ENCODE peak calls at places on chromosomes 1 and 21, in four cellular contexts. One of them, this sample, is unnamed.
A peak's percentile ranks its signal among the peaks of the same experiment; 100 is the strongest.

GRCh38 chr1:61174060-61174788 is 91.9 kb downstream of the NFIA start:
- DNase-seq in prostate gland: no peak
- DNase-seq in uterus: no peak
- DNase-seq in tibial nerve: no peak
- DNase-seq in this sample: no peak

GRCh38 chr1:70778934-70779333 is 268.7 kb downstream of the PTGER3 start:
- DNase-seq in prostate gland: no peak
- DNase-seq in uterus: no peak
- DNase-seq in tibial nerve: no peak
- DNase-seq in this sample: no peak

GRCh38 chr1:247376659-247377058 is 39.3 kb upstream of the NLRP3 start:
- DNase-seq in prostate gland: no peak
- DNase-seq in uterus: no peak
- DNase-seq in tibial nerve: no peak
- DNase-seq in this sample: no peak

GRCh38 chr1:66282343-66282852 is 251.6 kb upstream of the SGIP1 start:
- DNase-seq in prostate gland: no peak
- DNase-seq in uterus: peak; percentile 25
- DNase-seq in tibial nerve: no peak
- DNase-seq in this sample: peak; percentile 27

GRCh38 chr1:94329986-94330385 is 88.2 kb upstream of the ABCD3 start:
- DNase-seq in prostate gland: no peak
- DNase-seq in uterus: no peak
- DNase-seq in tibial nerve: no peak
- DNase-seq in this sample: no peak

GRCh38 chr1:100847481-100847880 is 47.2 kb downstream of the EXTL2 start:
- DNase-seq in prostate gland: no peak
- DNase-seq in uterus: no peak
- DNase-seq in tibial nerve: no peak
- DNase-seq in this sample: no peak

GRCh38 chr1:229169399-229169798 is 101.5 kb upstream of the RAB4A start:
- DNase-seq in prostate gland: no peak
- DNase-seq in uterus: no peak
- DNase-seq in tibial nerve: no peak
- DNase-seq in this sample: no peak

GRCh38 chr1:99811075-99811474 is 39.1 kb upstream of the AGL start:
- DNase-seq in prostate gland: no peak
- DNase-seq in uterus: no peak
- DNase-seq in tibial nerve: no peak
- DNase-seq in this sample: no peak

GRCh38 chr21:15301014-15301413 is 236.2 kb upstream of the NRIP1 start:
- DNase-seq in prostate gland: no peak
- DNase-seq in uterus: no peak
- DNase-seq in tibial nerve: no peak
- DNase-seq in this sample: no peak

GRCh38 chr1:223456747-223457146 is 63.5 kb downstream of the CCDC185 start:
- DNase-seq in prostate gland: no peak
- DNase-seq in uterus: no peak
- DNase-seq in tibial nerve: no peak
- DNase-seq in this sample: no peak

GRCh38 chr1:171486048-171486519 is 754 bp downstream of the PRRC2C start:
- DNase-seq in prostate gland: peak; percentile 43
- DNase-seq in uterus: no peak
- DNase-seq in tibial nerve: no peak
- DNase-seq in this sample: peak; percentile 57

GRCh38 chr1:234962340-234962989 is 166.2 kb downstream of the TOMM20 start:
- DNase-seq in prostate gland: no peak
- DNase-seq in uterus: peak; percentile 79
- DNase-seq in tibial nerve: no peak
- DNase-seq in this sample: no peak

GRCh38 chr1:147897030-147897756 is 5.4 kb upstream of the GJA8 start:
- DNase-seq in prostate gland: no peak
- DNase-seq in uterus: no peak
- DNase-seq in tibial nerve: no peak
- DNase-seq in this sample: no peak

GRCh38 chr1:220787069-220787614 is 429 bp downstream of the MTARC1 start:
- DNase-seq in prostate gland: peak; percentile 69
- DNase-seq in uterus: no peak
- DNase-seq in tibial nerve: no peak
- DNase-seq in this sample: no peak

GRCh38 chr1:3711780-3712451 is 40.3 kb upstream of the CCDC27 start:
- DNase-seq in prostate gland: peak; percentile 57
- DNase-seq in uterus: no peak
- DNase-seq in tibial nerve: no peak
- DNase-seq in this sample: no peak

GRCh38 chr1:3712573-3713535 is 39.4 kb upstream of the CCDC27 start:
- DNase-seq in prostate gland: no peak
- DNase-seq in uterus: no peak
- DNase-seq in tibial nerve: no peak
- DNase-seq in this sample: no peak

GRCh38 chr1:3714284-3714741 is 37.9 kb upstream of the CCDC27 start:
- DNase-seq in prostate gland: no peak
- DNase-seq in uterus: no peak
- DNase-seq in tibial nerve: no peak
- DNase-seq in this sample: no peak

GRCh38 chr1:3714814-3715213 is 37.4 kb upstream of the CCDC27 start:
- DNase-seq in prostate gland: no peak
- DNase-seq in uterus: no peak
- DNase-seq in tibial nerve: no peak
- DNase-seq in this sample: no peak

DNA sequence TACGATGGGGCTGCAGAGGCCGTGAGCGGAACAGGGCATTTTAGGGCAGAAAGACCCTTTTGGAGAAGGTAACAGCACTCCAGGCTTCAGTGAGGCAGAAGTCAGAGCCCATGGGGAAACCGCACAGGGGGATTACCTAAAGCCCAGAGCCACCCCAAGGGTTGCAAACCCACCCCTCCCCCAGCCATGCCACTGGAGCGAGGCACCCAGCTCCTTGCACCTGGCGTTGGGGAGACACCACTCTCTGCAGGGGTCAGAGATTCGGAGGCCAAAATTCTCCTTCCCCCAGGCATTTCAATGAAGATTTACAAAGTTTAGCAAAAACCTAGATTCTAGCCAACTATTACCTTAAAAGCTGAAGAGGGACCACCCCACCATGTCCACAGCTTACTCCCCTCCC is 38.4 kb upstream of the CCDC27 start:
- DNase-seq in prostate gland: no peak
- DNase-seq in uterus: no peak
- DNase-seq in tibial nerve: no peak
- DNase-seq in this sample: no peak
- H3K27me3 ChIP-seq in prostate gland: peaks cover 7% of the 10 kb centered on the region
- H3K27me3 ChIP-seq in uterus: peaks cover 23% of the 10 kb centered on the region
- H3K27me3 ChIP-seq in tibial nerve: peaks cover 55% of the 10 kb centered on the region
- H3K27me3 ChIP-seq in this sample: peaks cover 11% of the 10 kb centered on the region

GRCh38 chr1:162892916-162893714 is 32.1 kb upstream of the CCDC190 start:
- DNase-seq in prostate gland: no peak
- DNase-seq in uterus: no peak
- DNase-seq in tibial nerve: no peak
- DNase-seq in this sample: no peak

GRCh38 chr1:162885265-162885664 is 24.3 kb upstream of the CCDC190 start:
- DNase-seq in prostate gland: no peak
- DNase-seq in uterus: no peak
- DNase-seq in tibial nerve: no peak
- DNase-seq in this sample: no peak

GRCh38 chr1:162889989-162890388 is 29.0 kb upstream of the CCDC190 start:
- DNase-seq in prostate gland: no peak
- DNase-seq in uterus: no peak
- DNase-seq in tibial nerve: no peak
- DNase-seq in this sample: no peak
- H3K27me3 ChIP-seq in prostate gland: no peaks in the 10 kb centered on the region
- H3K27me3 ChIP-seq in uterus: no peaks in the 10 kb centered on the region
- H3K27me3 ChIP-seq in tibial nerve: no peaks in the 10 kb centered on the region
- H3K27me3 ChIP-seq in this sample: no peaks in the 10 kb centered on the region

DNA sequence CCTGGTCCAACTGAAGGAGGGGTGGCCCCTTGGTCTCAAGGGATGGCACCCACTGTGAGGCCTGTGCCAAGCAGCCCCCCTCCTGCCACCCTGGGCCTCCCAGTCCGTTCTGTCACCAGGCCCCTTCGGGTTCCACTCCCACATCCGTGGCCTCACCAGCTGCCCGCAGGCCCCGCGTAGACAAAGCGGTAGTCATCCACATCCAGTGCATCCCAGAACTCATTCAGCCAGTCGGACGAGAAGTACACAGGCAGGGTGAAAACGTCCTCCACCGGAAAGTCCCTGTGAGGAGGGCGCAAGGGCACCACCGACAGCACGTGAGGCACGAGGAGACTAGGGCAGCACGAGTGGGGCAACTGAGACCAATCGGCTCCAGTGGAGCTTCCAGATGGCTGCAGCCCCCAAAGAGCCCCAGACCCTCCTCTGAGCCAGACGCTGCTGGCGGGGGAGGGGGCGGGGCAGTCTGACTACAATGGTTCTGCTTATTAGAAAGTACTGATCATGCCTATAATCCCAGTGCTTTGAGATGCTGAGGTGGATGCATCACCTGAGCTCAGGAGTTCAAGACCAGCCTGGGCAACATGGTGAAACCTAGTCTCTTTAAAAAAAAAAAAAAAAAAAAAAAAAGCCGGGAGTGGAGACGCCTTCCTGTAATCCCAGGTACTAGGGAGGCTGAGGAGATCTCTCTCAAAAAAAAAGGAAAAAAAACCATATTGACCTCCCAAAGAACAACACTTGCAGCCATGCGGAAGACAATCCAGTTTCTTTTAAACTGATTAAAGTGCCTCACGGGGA is 1.2 kb downstream of the JMJD4 start:
- DNase-seq in prostate gland: no peak
- DNase-seq in uterus: no peak
- DNase-seq in tibial nerve: no peak
- DNase-seq in this sample: no peak
- H3K27me3 ChIP-seq in prostate gland: no peaks in the 10 kb centered on the region
- H3K27me3 ChIP-seq in uterus: no peaks in the 10 kb centered on the region
- H3K27me3 ChIP-seq in tibial nerve: no peaks in the 10 kb centered on the region
- H3K27me3 ChIP-seq in this sample: no peaks in the 10 kb centered on the region

GRCh38 chr21:33031562-33031961 is 5.8 kb downstream of the OLIG2 start:
- DNase-seq in prostate gland: no peak
- DNase-seq in uterus: no peak
- DNase-seq in tibial nerve: no peak
- DNase-seq in this sample: no peak

GRCh38 chr21:33029975-33030461 is 4.3 kb downstream of the OLIG2 start:
- DNase-seq in prostate gland: no peak
- DNase-seq in uterus: no peak
- DNase-seq in tibial nerve: no peak
- DNase-seq in this sample: no peak

GRCh38 chr21:33032434-33033047 is 6.8 kb downstream of the OLIG2 start:
- DNase-seq in prostate gland: no peak
- DNase-seq in uterus: no peak
- DNase-seq in tibial nerve: no peak
- DNase-seq in this sample: no peak

GRCh38 chr21:33030633-33031032 is 4.9 kb downstream of the OLIG2 start:
- DNase-seq in prostate gland: no peak
- DNase-seq in uterus: no peak
- DNase-seq in tibial nerve: no peak
- DNase-seq in this sample: no peak

DNA sequence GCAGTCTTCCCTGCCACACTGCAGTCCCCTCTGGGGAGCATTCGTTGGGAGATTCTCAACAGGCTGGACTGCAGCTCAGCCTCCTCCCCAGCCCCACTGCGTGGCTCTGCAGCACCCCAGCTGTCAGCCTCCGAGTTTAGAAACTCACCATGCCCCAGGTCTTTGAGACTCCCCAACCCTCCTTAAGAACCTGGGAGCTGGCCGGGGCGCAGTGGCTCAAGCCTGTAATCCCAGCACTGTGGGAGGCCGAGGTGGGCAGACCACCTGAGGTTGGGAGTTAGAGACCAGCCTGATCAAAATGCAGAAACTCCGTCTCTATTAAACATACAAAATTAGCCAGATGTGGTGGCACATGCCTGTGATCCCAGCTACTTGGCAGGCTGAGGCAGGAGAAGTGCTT is 5.4 kb downstream of the OLIG2 start:
- DNase-seq in prostate gland: no peak
- DNase-seq in uterus: no peak
- DNase-seq in tibial nerve: no peak
- DNase-seq in this sample: no peak
- H3K27me3 ChIP-seq in prostate gland: peaks cover 75% of the 10 kb centered on the region
- H3K27me3 ChIP-seq in uterus: peaks cover 59% of the 10 kb centered on the region
- H3K27me3 ChIP-seq in tibial nerve: peaks cover 97% of the 10 kb centered on the region
- H3K27me3 ChIP-seq in this sample: peaks cover 72% of the 10 kb centered on the region

DNA sequence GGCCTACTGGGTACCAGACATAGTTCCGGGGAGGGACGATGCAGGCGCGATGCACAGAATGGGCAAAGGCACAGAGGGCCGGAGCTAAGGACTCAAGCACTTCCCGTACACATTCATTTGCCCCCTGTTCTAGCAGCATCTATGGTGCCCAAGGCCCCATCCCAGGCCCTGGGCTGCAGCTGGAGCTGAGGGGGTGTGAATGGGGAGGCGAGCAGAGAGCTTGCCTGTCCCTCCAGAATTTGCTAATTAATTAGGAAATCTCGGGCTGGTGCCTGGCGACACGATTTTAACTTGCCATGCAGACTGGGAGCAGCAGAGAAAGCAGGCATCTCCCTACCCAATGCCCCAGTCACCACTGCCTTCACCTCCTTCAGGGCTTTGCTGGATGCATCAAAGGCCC is 35.9 kb downstream of the EPHA2 start:
- DNase-seq in prostate gland: no peak
- DNase-seq in uterus: no peak
- DNase-seq in tibial nerve: no peak
- DNase-seq in this sample: no peak
- H3K27me3 ChIP-seq in prostate gland: no peaks in the 10 kb centered on the region
- H3K27me3 ChIP-seq in uterus: no peaks in the 10 kb centered on the region
- H3K27me3 ChIP-seq in tibial nerve: no peaks in the 10 kb centered on the region
- H3K27me3 ChIP-seq in this sample: no peaks in the 10 kb centered on the region

GRCh38 chr1:158520021-158520420 is 34.2 kb downstream of the OR6Y1 start:
- DNase-seq in prostate gland: no peak
- DNase-seq in uterus: no peak
- DNase-seq in tibial nerve: no peak
- DNase-seq in this sample: no peak

GRCh38 chr1:158521666-158522058 is 32.5 kb downstream of the OR6Y1 start:
- DNase-seq in prostate gland: no peak
- DNase-seq in uterus: no peak
- DNase-seq in tibial nerve: no peak
- DNase-seq in this sample: no peak

GRCh38 chr1:158520955-158521665 is 33.1 kb downstream of the OR6Y1 start:
- DNase-seq in prostate gland: no peak
- DNase-seq in uterus: no peak
- DNase-seq in tibial nerve: no peak
- DNase-seq in this sample: no peak

DNA sequence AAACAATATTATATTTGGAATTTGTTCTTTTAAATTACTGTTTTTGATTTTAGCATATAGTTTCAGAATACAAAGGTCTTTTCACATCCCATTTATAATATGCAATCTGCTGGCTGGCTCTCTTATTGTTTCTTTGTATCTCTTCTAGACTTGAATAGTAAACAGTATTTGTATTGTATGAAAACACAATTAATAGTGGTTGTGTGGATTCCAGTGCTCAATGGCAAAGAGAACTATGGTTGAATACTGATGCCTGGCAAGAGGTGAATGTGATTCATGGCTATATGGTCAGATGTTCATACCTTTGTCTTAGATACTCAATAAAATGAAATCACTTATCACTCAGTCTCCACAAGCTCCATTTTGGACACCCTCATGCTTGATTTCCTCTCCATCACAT is 37.2 kb downstream of the OR6Y1 start:
- DNase-seq in prostate gland: no peak
- DNase-seq in uterus: no peak
- DNase-seq in tibial nerve: no peak
- DNase-seq in this sample: no peak
- H3K27me3 ChIP-seq in prostate gland: no peaks in the 10 kb centered on the region
- H3K27me3 ChIP-seq in uterus: no peaks in the 10 kb centered on the region
- H3K27me3 ChIP-seq in tibial nerve: no peaks in the 10 kb centered on the region
- H3K27me3 ChIP-seq in this sample: peaks cover 5% of the 10 kb centered on the region

GRCh38 chr1:18828224-18828623 is 31.2 kb downstream of the TAS1R2 start:
- DNase-seq in prostate gland: no peak
- DNase-seq in uterus: no peak
- DNase-seq in tibial nerve: no peak
- DNase-seq in this sample: no peak
- H3K27me3 ChIP-seq in prostate gland: no peaks in the 10 kb centered on the region
- H3K27me3 ChIP-seq in uterus: no peaks in the 10 kb centered on the region
- H3K27me3 ChIP-seq in tibial nerve: no peaks in the 10 kb centered on the region
- H3K27me3 ChIP-seq in this sample: peaks cover 3% of the 10 kb centered on the region

This sample was measured in CD4-positive, alpha-beta T cell.